ENCODE peak calls at places on chromosome 21, in nine cellular contexts. S, C, D, X, J, T, Z, P and G are unnamed samples.

GRCh38 chr21:36909901-36910561 is 56.4 kb downstream of the HLCS start:
- DNase-seq in S (no peak), C (no peak), D (no peak), X (no peak), J (no peak), T (no peak), Z (no peak), P (peak; percentile 99), G (no peak)

GRCh38 chr21:42535602-42536171 is 22.0 kb downstream of the SLC37A1 start:
- DNase-seq in S (peak; percentile 57), C (peak; percentile 42), D (no peak), X (no peak), J (no peak), T (no peak), Z (no peak), P (no peak), G (no peak)

GRCh38 chr21:44603109-44603875 is 2.9 kb downstream of the KRTAP10-7 start:
- DNase-seq in S (no peak), C (no peak), D (no peak), X (no peak), J (no peak), T (peak; percentile 25), Z (no peak), P (no peak), G (no peak)

GRCh38 chr21:33642896-33643657 is 776 bp downstream of the ITSN1 start:
- DNase-seq in S (peak; percentile 67), C (peak; percentile 48), D (peak; percentile 25), X (peak; percentile 65), J (no peak), T (peak; percentile 55), Z (no peak), P (peak; percentile 41), G (no peak)

GRCh38 chr21:39502631-39503030 is 50.9 kb downstream of the SH3BGR start:
- DNase-seq in S (no peak), C (no peak), D (no peak), X (no peak), J (no peak), T (no peak), Z (no peak), P (no peak), G (no peak)

GRCh38 chr21:27365394-27365793 is 398.5 kb upstream of the ADAMTS5 start:
- DNase-seq in S (no peak), C (no peak), D (no peak), X (no peak), J (no peak), T (no peak), Z (no peak), P (peak; percentile 63), G (no peak)

GRCh38 chr21:40166291-40166843 is 299.1 kb downstream of the PCP4 start:
- DNase-seq in S (no peak), C (no peak), D (no peak), X (peak; percentile 45), J (no peak), T (no peak), Z (no peak), P (no peak), G (no peak)

GRCh38 chr21:17523007-17523451 is 10.2 kb downstream of the CXADR start:
- DNase-seq in S (no peak), C (peak; percentile 21), D (no peak), X (no peak), J (no peak), T (no peak), Z (no peak), P (no peak), G (no peak)

GRCh38 chr21:17083084-17083483 is 429.8 kb upstream of the CXADR start:
- DNase-seq in S (no peak), C (no peak), D (peak; percentile 14), X (no peak), J (no peak), T (no peak), Z (no peak), P (no peak), G (no peak)

GRCh38 chr21:26449161-26449560 is 123.9 kb downstream of the CYYR1 start:
- DNase-seq in S (no peak), C (no peak), D (no peak), X (no peak), J (no peak), T (no peak), Z (no peak), P (peak; percentile 37), G (no peak)

GRCh38 chr21:41777934-41778815 is 11.3 kb upstream of the RIPK4 start:
- DNase-seq in S (peak; percentile 92), C (peak; percentile 90), D (peak; percentile 83), X (peak; percentile 92), J (peak; percentile 95), T (peak; percentile 90), Z (peak; percentile 29), P (peak; percentile 74), G (no peak)